ENCODE peak calls at places on chromosome 9, in seven cellular contexts. T is activated gamma-delta T cell treated with Interleukin-2 at 50 U/mL for 16 hours; K is T-helper 1 cell; N is D341Med; B is stimulated activated CD8-positive, alpha-beta memory T cell treated with anti-CD3 and anti-CD28 coated beads, Interleukin-2, amount 100 ng/mL, for 48 hours; G is AG08395; Z is skeletal muscle cell. E is an unnamed sample.

GRCh38 chr9:96566401-96567202 is 53.0 kb downstream of the CDC14B start:
- DNase-seq in T (peak), K (peak), N (peak), B (peak), G (peak), Z (no peak), E (peak)

GRCh38 chr9:98833090-98833956 is 25.9 kb downstream of the GALNT12 start:
- DNase-seq in T (no peak), K (no peak), N (no peak), B (no peak), G (no peak), Z (no peak), E (no peak)

GRCh38 chr9:36665921-36666429 is 93.3 kb downstream of the MELK start:
- DNase-seq in T (no peak), K (no peak), N (no peak), B (no peak), G (no peak), Z (no peak), E (no peak)

GRCh38 chr9:115208503-115208902 is 90.5 kb upstream of the TNC start:
- DNase-seq in T (no peak), K (no peak), N (no peak), B (no peak), G (peak), Z (peak), E (no peak)

GRCh38 chr9:124526174-124526573 is 19.0 kb upstream of the NR5A1 start:
- DNase-seq in T (no peak), K (no peak), N (no peak), B (no peak), G (no peak), Z (no peak), E (no peak)

GRCh38 chr9:109493648-109494047 is 4.5 kb downstream of the PTPN3 start:
- DNase-seq in T (no peak), K (no peak), N (no peak), B (no peak), G (no peak), Z (no peak), E (no peak)

GRCh38 chr9:120538339-120538738 is 41.6 kb downstream of the CDK5RAP2 start:
- DNase-seq in T (no peak), K (no peak), N (no peak), B (no peak), G (no peak), Z (no peak), E (no peak)

GRCh38 chr9:128103589-128103962 is 24.0 kb downstream of the PTGES2 start:
- DNase-seq in T (peak), K (no peak), N (no peak), B (no peak), G (no peak), Z (no peak), E (peak)

GRCh38 chr9:105458404-105458803 is 10.6 kb downstream of the FSD1L start:
- DNase-seq in T (no peak), K (no peak), N (no peak), B (no peak), G (no peak), Z (no peak), E (no peak)

GRCh38 chr9:120950421-120951388 is 24.1 kb upstream of the TRAF1 start:
- DNase-seq in T (no peak), K (no peak), N (no peak), B (no peak), G (no peak), Z (no peak), E (no peak)

GRCh38 chr9:91783411-91783810 is 166.6 kb downstream of the ROR2 start:
- DNase-seq in T (no peak), K (no peak), N (no peak), B (no peak), G (no peak), Z (no peak), E (no peak)